ENCODE peak calls at places on chromosomes 13 and 19, in four cellular contexts. B is activated naive CD4-positive, alpha-beta T cell; K is natural killer cell; V is activated CD4-positive, alpha-beta T cell treated with anti-CD3 and anti-CD28 coated beads, Interleukin-2, amount 10 ng/mL, durations not matched to agents 24 days and 14 days. H is an unnamed sample.

GRCh38 chr19:45913874-45914830 is at the start of gene NANOS2:
- DNase-seq in V (peak), K (no peak), B (no peak), H (no peak)

GRCh38 chr13:53276265-53276664 is 247.7 kb downstream of the OLFM4 start:
- DNase-seq in K (no peak), V (no peak), B (no peak), H (no peak)

GRCh38 chr13:110308377-110309158 is 1.5 kb downstream of the COL4A2 start:
- DNase-seq in B (no peak), V (no peak), K (no peak), H (no peak)

GRCh38 chr19:9848060-9848459 is 12.9 kb downstream of the PIN1 start:
- DNase-seq in V (peak), K (peak), B (peak), H (no peak)

GRCh38 chr19:38209671-38210457 is 14.2 kb downstream of the DPF1 start:
- DNase-seq in K (no peak), B (no peak), V (no peak), H (no peak)

GRCh38 chr13:75124415-75124814 is 357.6 kb downstream of the TBC1D4 start:
- DNase-seq in V (no peak), B (no peak), K (no peak), H (no peak)

GRCh38 chr13:98150836-98151489 is 8.1 kb downstream of the FARP1 start:
- DNase-seq in V (no peak), K (no peak), B (no peak), H (no peak)

GRCh38 chr13:112722433-112723250 is 32.8 kb downstream of the ATP11A start:
- DNase-seq in K (no peak), V (no peak), B (no peak), H (no peak)

GRCh38 chr13:91185294-91185863 is 162.1 kb upstream of the MIR17HG start:
- DNase-seq in B (no peak), K (no peak), V (no peak), H (no peak)

GRCh38 chr19:39470724-39471339 is 9.8 kb upstream of the TIMM50 start:
- DNase-seq in B (no peak), V (no peak), K (no peak), H (no peak)

GRCh38 chr13:75294110-75294509 is 187.9 kb downstream of the TBC1D4 start:
- DNase-seq in B (no peak), K (no peak), V (no peak), H (no peak)

GRCh38 chr13:62113145-62113544 is 697.5 kb upstream of the PCDH20 start:
- DNase-seq in K (no peak), B (no peak), V (no peak), H (no peak)

GRCh38 chr13:28449826-28450773 is 44.8 kb downstream of the FLT1 start:
- DNase-seq in V (no peak), B (no peak), K (no peak), H (no peak)

GRCh38 chr19:13016628-13017305 is 21.5 kb downstream of the NFIX start:
- DNase-seq in K (no peak), V (no peak), B (no peak), H (no peak)

GRCh38 chr13:112606125-112607001 is 18.4 kb upstream of the TUBGCP3 start:
- DNase-seq in B (peak), K (peak), V (peak), H (peak)

GRCh38 chr13:44715287-44716224 is 139.4 kb upstream of the TSC22D1 start:
- DNase-seq in B (no peak), V (no peak), K (no peak), H (no peak)

GRCh38 chr13:94765814-94766213 is 53.5 kb upstream of the SOX21 start:
- DNase-seq in K (no peak), B (no peak), V (no peak), H (no peak)